ENCODE peak calls at places on chromosome 4, in five cellular contexts. E is AG10803, N is progenitor cell of endocrine pancreas, J is H54, G is GDM1. W is an unnamed sample.

GRCh38 chr4:176534566-176534965 is 214.8 kb downstream of the SPCS3 start:
- DNase-seq in G (no peak), J (no peak), N (no peak), E (peak), W (peak)

GRCh38 chr4:175414602-175415001 is 397.5 kb downstream of the GPM6A start:
- DNase-seq in G (no peak), N (no peak), E (no peak), J (no peak), W (no peak)

GRCh38 chr4:36198861-36199260 is 45.5 kb downstream of the ARAP2 start:
- DNase-seq in E (no peak), J (no peak), G (no peak), N (no peak), W (no peak)

GRCh38 chr4:147318581-147318980 is 162.3 kb upstream of the EDNRA start:
- DNase-seq in N (no peak), G (no peak), J (no peak), E (peak), W (no peak)

GRCh38 chr4:156638332-156638731 is 333.3 kb downstream of the PDGFC start:
- DNase-seq in N (no peak), G (no peak), J (no peak), E (peak), W (no peak)

GRCh38 chr4:7295917-7296660 is 103.8 kb downstream of the SORCS2 start:
- DNase-seq in G (no peak), N (no peak), J (peak), E (peak), W (peak)

GRCh38 chr4:10554694-10555093 is 97.5 kb upstream of the ZNF518B start:
- DNase-seq in N (peak), E (peak), J (peak), G (peak), W (peak)

GRCh38 chr4:1579834-1580686 is 104.1 kb downstream of the FAM53A start:
- DNase-seq in N (peak), J (peak), E (no peak), G (peak), W (peak)

GRCh38 chr4:149896428-149896827 is 80.8 kb upstream of the IQCM start:
- DNase-seq in N (no peak), G (no peak), E (peak), J (no peak), W (peak)

GRCh38 chr4:160319221-160319867 is 1216.5 kb downstream of the RAPGEF2 start:
- DNase-seq in E (no peak), N (no peak), J (peak), G (no peak), W (peak)

GRCh38 chr4:78081541-78081940 is 24.4 kb downstream of the FRAS1 start:
- DNase-seq in E (no peak), G (no peak), J (no peak), N (no peak), W (no peak)

GRCh38 chr4:143184217-143184502 is 557 bp upstream of the USP38 start:
- DNase-seq in J (no peak), G (no peak), N (no peak), E (no peak), W (no peak)

GRCh38 chr4:120960868-120961267 is 38.3 kb upstream of the PRDM5 start:
- DNase-seq in G (no peak), J (no peak), N (no peak), E (no peak), W (no peak)

GRCh38 chr4:98996056-98996941 is 778 bp downstream of the METAP1 start:
- DNase-seq in G (no peak), E (peak), N (no peak), J (no peak), W (peak)

GRCh38 chr4:83490876-83491450 is 6.1 kb upstream of the ABRAXAS1 start:
- DNase-seq in E (peak), G (peak), N (no peak), J (peak), W (peak)

GRCh38 chr4:6332042-6332668 is 62.5 kb downstream of the WFS1 start:
- DNase-seq in J (peak), E (peak), G (no peak), N (peak), W (peak)

GRCh38 chr4:40651280-40651679 is 21.6 kb upstream of the RBM47 start:
- DNase-seq in G (no peak), N (no peak), E (no peak), J (no peak), W (no peak)

GRCh38 chr4:98283219-98284199 is 22.3 kb downstream of the RAP1GDS1 start:
- DNase-seq in E (peak), J (no peak), N (no peak), G (no peak), W (no peak)

GRCh38 chr4:41939016-41939623 is 3.9 kb downstream of the TMEM33 start:
- DNase-seq in E (peak), J (no peak), N (no peak), G (no peak), W (peak)

GRCh38 chr4:10296730-10297129 is 160.5 kb downstream of the ZNF518B start:
- DNase-seq in N (no peak), G (no peak), E (peak), J (no peak), W (no peak)

GRCh38 chr4:25258980-25259578 is 25.2 kb downstream of the PI4K2B start:
- DNase-seq in J (peak), G (no peak), E (peak), N (no peak), W (peak)

GRCh38 chr4:37664696-37665095 is 21.5 kb downstream of the RELL1 start:
- DNase-seq in E (no peak), G (no peak), J (no peak), N (no peak), W (no peak)

GRCh38 chr4:71300362-71300761 is 38.5 kb upstream of the SLC4A4 start:
- DNase-seq in N (no peak), J (no peak), E (no peak), G (no peak), W (no peak)

GRCh38 chr4:15132739-15133138 is 130.5 kb downstream of the CPEB2 start:
- DNase-seq in N (no peak), J (no peak), G (no peak), E (peak), W (no peak)

GRCh38 chr4:70993181-70994068 is at the start of gene DCK:
- DNase-seq in J (peak), G (peak), N (peak), E (peak), W (peak)

GRCh38 chr4:139815646-139816601 is 150.3 kb downstream of the MGST2 start:
- DNase-seq in G (peak), J (peak), N (peak), E (peak), W (peak)

GRCh38 chr4:71648448-71648847 is 135.4 kb downstream of the GC start:
- DNase-seq in N (no peak), G (no peak), E (no peak), J (no peak), W (no peak)

GRCh38 chr4:158446106-158446505 is 75.6 kb upstream of the RXFP1 start:
- DNase-seq in E (peak), J (no peak), N (no peak), G (no peak), W (peak)

GRCh38 chr4:57190651-57191481 is 80.7 kb upstream of the IGFBP7 start:
- DNase-seq in E (peak), J (peak), G (no peak), N (peak), W (peak)

GRCh38 chr4:84530871-84531270 is 31.8 kb upstream of the NKX6-1 start:
- DNase-seq in N (no peak), E (no peak), G (no peak), J (no peak), W (peak)

GRCh38 chr4:2630556-2631273 is 94.3 kb downstream of the FAM193A start:
- DNase-seq in J (no peak), N (no peak), G (no peak), E (no peak), W (no peak)

GRCh38 chr4:967113-968104 is 6.0 kb downstream of the DGKQ start:
- DNase-seq in E (no peak), G (no peak), J (no peak), N (no peak), W (no peak)

GRCh38 chr4:12500409-12500808 is 983.7 kb downstream of the RAB28 start:
- DNase-seq in J (no peak), G (no peak), N (no peak), E (no peak), W (no peak)

GRCh38 chr4:174222266-174222872 is 61.1 kb downstream of the FBXO8 start:
- DNase-seq in N (no peak), E (peak), G (no peak), J (no peak), W (peak)

W was measured in MCF 10A.